ENCODE peak calls at places on chromosomes 16 and 17, in seven cellular contexts. B is HepG2, A is SK-N-SH, O is HCT116, N is H1, M is endothelial cell of umbilical vein, K is K562. H is an unnamed sample.

GRCh38 chr17:15119928-15120327 is 145.2 kb downstream of the PMP22 start:
- DNase-seq in B (no peak), A (no peak), O (no peak), N (no peak), M (no peak), K (no peak), H (no peak)

GRCh38 chr17:81487487-81488275 is 24.9 kb downstream of the ACTG1 start:
- DNase-seq in B (peak), A (peak), O (no peak), N (peak), M (peak), K (peak), H (no peak)

GRCh38 chr16:67666032-67666537 is 465 bp downstream of the ENKD1 start:
- DNase-seq in B (peak), A (peak), O (no peak), N (peak), M (peak), K (peak), H (no peak)

GRCh38 chr17:3981455-3981854 is 17.2 kb upstream of the ATP2A3 start:
- DNase-seq in B (no peak), A (peak), O (no peak), N (peak), M (no peak), K (no peak), H (no peak)

GRCh38 chr17:73290399-73291259 is 21.2 kb downstream of the CDC42EP4 start:
- DNase-seq in B (no peak), A (no peak), O (no peak), N (no peak), M (no peak), K (no peak), H (no peak)

GRCh38 chr17:3788200-3788599 is 12.8 kb downstream of the ITGAE start:
- DNase-seq in B (no peak), A (no peak), O (no peak), N (no peak), M (no peak), K (no peak), H (no peak)

GRCh38 chr17:7754656-7755055 is 37.1 kb downstream of the DNAH2 start:
- DNase-seq in B (no peak), A (no peak), O (no peak), N (no peak), M (no peak), K (no peak), H (no peak)

GRCh38 chr17:83096401-83097220 is 17.2 kb downstream of the METRNL start:
- DNase-seq in B (no peak), A (no peak), O (no peak), N (no peak), M (no peak), K (no peak), H (no peak)

GRCh38 chr17:28948873-28949184 is 2.5 kb downstream of the PHF12 start:
- DNase-seq in B (no peak), A (no peak), O (no peak), N (no peak), M (no peak), K (no peak), H (no peak)

GRCh38 chr16:23594186-23594585 is 1.9 kb downstream of the NDUFAB1 start:
- DNase-seq in B (no peak), A (no peak), O (no peak), N (no peak), M (no peak), K (no peak), H (no peak)

GRCh38 chr17:32444301-32445074 is at the start of gene PSMD11:
- DNase-seq in B (peak), A (peak), O (peak), N (peak), M (peak), K (peak), H (peak)

GRCh38 chr17:66345264-66345663 is 42.9 kb downstream of the PRKCA start:
- DNase-seq in B (no peak), A (peak), O (no peak), N (no peak), M (no peak), K (no peak), H (no peak)

GRCh38 chr16:15976929-15977637 is 27.7 kb downstream of the ABCC1 start:
- DNase-seq in B (no peak), A (no peak), O (no peak), N (no peak), M (no peak), K (no peak), H (no peak)

GRCh38 chr17:80219777-80220708 is at the start of the genes SGSH and SLC26A11:
- DNase-seq in B (peak), A (peak), O (peak), N (peak), M (peak), K (peak), H (no peak)

GRCh38 chr17:80218391-80218790 is 1.7 kb downstream of the SGSH start:
- DNase-seq in B (no peak), A (no peak), O (no peak), N (no peak), M (no peak), K (no peak), H (no peak)

GRCh38 chr17:80217703-80218362 is 2.3 kb downstream of the SGSH start:
- DNase-seq in B (no peak), A (no peak), O (no peak), N (no peak), M (no peak), K (no peak), H (no peak)

GRCh38 chr17:80220709-80221215 is 535 bp downstream of the SLC26A11 start:
- DNase-seq in B (no peak), A (peak), O (no peak), N (peak), M (peak), K (peak), H (no peak)

DNA sequence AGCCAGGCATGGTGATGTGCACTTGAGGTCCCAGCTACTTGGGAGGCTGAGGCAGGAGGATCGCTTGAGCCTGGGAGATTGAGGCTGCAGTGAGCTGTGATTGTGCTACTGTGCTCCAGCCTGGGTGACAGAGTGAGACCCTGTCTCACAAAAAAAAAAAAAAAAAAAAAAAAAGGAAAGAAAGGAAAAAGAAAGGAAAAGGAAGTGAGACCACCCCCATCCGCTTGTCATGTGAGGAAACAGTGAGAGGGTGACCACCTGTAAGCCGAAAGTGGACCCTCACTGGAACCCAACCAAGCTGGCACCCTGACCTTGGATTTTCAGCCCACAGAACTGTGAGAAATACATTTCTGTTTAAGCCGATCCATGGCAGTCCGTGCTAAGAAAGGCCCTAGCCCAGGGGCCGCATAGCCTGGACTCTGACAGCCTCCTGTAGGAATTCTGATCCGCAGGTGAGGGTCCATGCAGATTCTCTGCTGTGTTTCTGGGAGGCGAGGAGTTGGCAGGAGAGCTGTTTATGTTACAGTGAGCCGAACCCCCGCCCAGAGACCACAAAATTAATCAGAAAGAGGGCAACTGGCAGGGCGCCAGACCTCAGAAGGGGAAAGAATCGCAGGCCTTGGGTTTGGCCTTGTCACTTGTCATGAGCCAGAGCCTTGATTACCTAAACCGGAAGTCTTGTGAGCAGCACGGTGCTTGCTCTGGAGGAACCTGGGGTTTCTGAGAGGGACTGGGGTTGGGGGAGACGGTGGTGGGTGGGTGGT is 938 bp downstream of the SGSH start:
- DNase-seq in B (peak), A (peak), O (peak), N (no peak), M (peak), K (peak), H (peak)
- TF ChIP-seq POLR2AphosphoS5 in B (no peak), A (peak), O (no peak), N (no peak), M (no peak), K (peak), H (no peak)

GRCh38 chr17:79204261-79204660 is 129.6 kb downstream of the ENGASE start:
- DNase-seq in B (no peak), A (no peak), O (no peak), N (no peak), M (no peak), K (no peak), H (no peak)

GRCh38 chr17:79202476-79202875 is 127.9 kb downstream of the ENGASE start:
- DNase-seq in B (no peak), A (peak), O (no peak), N (no peak), M (no peak), K (no peak), H (no peak)

GRCh38 chr17:79203016-79203415 is 128.4 kb downstream of the ENGASE start:
- DNase-seq in B (no peak), A (peak), O (no peak), N (no peak), M (no peak), K (no peak), H (no peak)

GRCh38 chr17:79201536-79202227 is 127.1 kb downstream of the ENGASE start:
- DNase-seq in B (no peak), A (no peak), O (no peak), N (no peak), M (no peak), K (no peak), H (no peak)

DNA sequence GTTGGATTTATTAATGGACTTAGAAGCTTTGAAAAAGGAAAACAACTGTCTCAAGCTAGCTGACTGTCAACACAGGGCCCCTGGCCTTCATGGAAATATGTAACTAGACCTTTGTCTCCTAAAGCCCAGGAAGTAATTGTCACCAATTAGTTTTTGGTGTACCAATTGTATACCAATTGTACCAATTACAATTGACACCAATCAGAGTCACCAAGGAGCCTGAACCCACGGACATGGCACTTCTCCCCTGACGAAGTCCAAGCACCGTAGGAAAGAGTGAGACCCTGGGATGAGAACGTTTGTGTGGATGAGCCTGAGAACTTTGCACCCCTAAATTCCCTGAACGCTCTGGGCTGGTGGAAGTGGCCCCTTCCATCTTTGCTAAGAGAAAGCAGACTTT is 129.0 kb downstream of the ENGASE start:
- DNase-seq in B (no peak), A (no peak), O (no peak), N (no peak), M (no peak), K (no peak), H (no peak)
- H3K27ac ChIP-seq in B (no peak), A (no peak), O (no peak), N (no peak), M (no peak), K (no peak), H (no peak)

GRCh38 chr17:36544049-36544319 is 735 bp upstream of the GGNBP2 start:
- DNase-seq in B (peak), A (no peak), O (no peak), N (no peak), M (peak), K (peak), H (no peak)
- H3K9ac ChIP-seq in B (peak), A (peak), O (peak), N (peak), M (peak), K (peak), H (peak)

GRCh38 chr17:74972107-74972972 is at the start of gene HID1:
- DNase-seq in B (peak), A (peak), O (no peak), N (peak), M (peak), K (peak), H (no peak)
- TF ChIP-seq POLR2AphosphoS5 in B (no peak), A (no peak), O (peak), N (no peak), M (no peak), K (no peak), H (no peak)

DNA sequence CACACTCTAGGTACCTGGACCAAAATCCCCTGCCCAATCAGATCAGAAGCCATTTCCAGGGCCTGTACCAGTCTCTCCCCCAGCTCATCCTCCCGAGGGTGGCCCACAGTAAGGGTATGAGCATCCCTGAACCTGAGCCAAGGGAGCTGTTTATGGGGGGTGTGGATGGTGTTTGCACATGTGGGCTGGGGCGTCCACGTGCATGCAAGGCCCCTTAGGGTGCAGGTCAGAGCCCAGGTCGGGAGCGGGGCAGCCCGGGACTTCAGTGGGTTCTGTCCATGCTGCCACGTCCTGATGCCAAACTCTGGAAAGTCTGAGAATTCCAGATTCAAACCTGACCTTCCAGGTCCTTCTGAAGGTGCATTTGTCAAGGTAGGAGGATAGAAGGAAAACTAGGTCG is 9.8 kb downstream of the MILR1 start:
- DNase-seq in B (no peak), A (no peak), O (no peak), N (no peak), M (no peak), K (no peak), H (no peak)
- H3K27ac ChIP-seq in B (no peak), A (no peak), O (no peak), N (no peak), M (no peak), K (no peak), H (no peak)

GRCh38 chr17:65137076-65137935 is at the start of gene RGS9:
- DNase-seq in B (peak), A (peak), O (peak), N (peak), M (peak), K (peak), H (no peak)
- H3K9ac ChIP-seq in B (no peak), A (no peak), O (peak), N (no peak), M (no peak), K (peak), H (no peak)

GRCh38 chr17:50872710-50873424 is 6.7 kb upstream of the TOB1 start:
- DNase-seq in B (no peak), A (no peak), O (no peak), N (no peak), M (no peak), K (no peak), H (no peak)
- TF ChIP-seq POLR2AphosphoS5 in B (no peak), A (peak), O (no peak), N (no peak), M (no peak), K (no peak), H (no peak)

GRCh38 chr16:17251496-17251895 is 219.3 kb downstream of the XYLT1 start:
- DNase-seq in B (no peak), A (no peak), O (no peak), N (no peak), M (no peak), K (no peak), H (no peak)
- H3K27ac ChIP-seq in B (no peak), A (no peak), O (no peak), N (no peak), M (no peak), K (no peak), H (no peak)

H was measured in SK-N-MC.